ENCODE peak calls at places on chromosome 22, in four cellular contexts. I, N, D and U are unnamed samples.

GRCh38 chr22:40541300-40541699 is 95.2 kb downstream of the MRTFA start:
- DNase-seq in D (no peak), I (no peak), N (no peak), U (no peak)

GRCh38 chr22:47284360-47284759 is 521.9 kb downstream of the TBC1D22A start:
- DNase-seq in N (no peak), D (no peak), I (no peak), U (no peak)

GRCh38 chr22:48321986-48322545 is 1505.6 kb downstream of the BRD1 start:
- DNase-seq in D (no peak), N (no peak), I (no peak), U (peak; percentile 8)

GRCh38 chr22:21921184-21921721 is 31.4 kb downstream of the PPM1F start:
- DNase-seq in I (no peak), N (peak; percentile 56), D (no peak), U (no peak)

GRCh38 chr22:41501209-41501608 is 32.3 kb downstream of the ACO2 start:
- DNase-seq in D (no peak), I (no peak), N (no peak), U (no peak)

GRCh38 chr22:37818397-37819099 is 4.6 kb upstream of the GALR3 start:
- DNase-seq in I (peak; percentile 70), D (peak; percentile 60), N (peak; percentile 90), U (peak; percentile 71)

GRCh38 chr22:19330865-19331418 is 39.4 kb upstream of the CLTCL1 start:
- DNase-seq in N (no peak), D (no peak), I (no peak), U (no peak)

GRCh38 chr22:35812600-35812999 is 94.9 kb downstream of the APOL5 start:
- DNase-seq in N (no peak), D (no peak), I (no peak), U (no peak)

GRCh38 chr22:41094036-41094435 is 1.6 kb downstream of the EP300 start:
- DNase-seq in D (no peak), N (no peak), I (no peak), U (no peak)

GRCh38 chr22:50485221-50486131 is 1.2 kb upstream of the MIOX start:
- DNase-seq in N (peak; percentile 62), D (no peak), I (no peak), U (no peak)

GRCh38 chr22:22893891-22894739 is 6.5 kb downstream of the IGLL5 start:
- DNase-seq in D (no peak), I (no peak), N (peak; percentile 59), U (no peak)

DNA sequence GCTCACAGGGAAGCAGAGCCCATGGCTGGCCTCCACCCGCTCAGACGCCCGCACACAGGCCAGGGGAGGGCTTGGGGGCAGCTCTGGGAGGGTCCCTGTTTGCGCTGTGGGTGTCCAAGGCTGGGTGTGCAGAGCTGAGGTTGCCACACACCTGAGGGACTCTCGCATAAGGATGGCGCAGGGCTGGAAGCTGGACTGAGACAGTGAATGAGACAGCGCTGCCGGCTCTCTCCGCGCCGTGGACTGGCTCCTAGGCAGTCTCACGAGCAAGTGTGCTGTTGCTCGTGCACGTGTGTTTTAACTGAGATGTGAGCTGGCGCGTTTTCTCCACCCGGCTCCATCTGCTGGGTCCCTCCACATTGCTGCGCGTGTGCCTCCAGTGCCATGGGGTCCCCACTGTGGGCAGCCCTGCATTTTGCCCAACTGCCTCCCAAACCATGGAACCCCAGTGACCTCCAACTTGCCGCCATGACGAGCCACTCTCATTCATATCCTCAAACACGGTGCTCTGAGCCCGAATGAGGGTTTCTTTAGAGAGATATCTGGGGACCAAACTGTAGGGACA is 4.2 kb upstream of the BID start:
- DNase-seq in N (no peak), D (no peak), I (no peak), U (no peak)
- H3K4me1 ChIP-seq in N (no peaks in the 10 kb centered on the region), D (peaks cover 39% of the 10 kb centered on the region), I (peaks cover 33% of the 10 kb centered on the region), U (peaks cover 5% of the 10 kb centered on the region)

DNA sequence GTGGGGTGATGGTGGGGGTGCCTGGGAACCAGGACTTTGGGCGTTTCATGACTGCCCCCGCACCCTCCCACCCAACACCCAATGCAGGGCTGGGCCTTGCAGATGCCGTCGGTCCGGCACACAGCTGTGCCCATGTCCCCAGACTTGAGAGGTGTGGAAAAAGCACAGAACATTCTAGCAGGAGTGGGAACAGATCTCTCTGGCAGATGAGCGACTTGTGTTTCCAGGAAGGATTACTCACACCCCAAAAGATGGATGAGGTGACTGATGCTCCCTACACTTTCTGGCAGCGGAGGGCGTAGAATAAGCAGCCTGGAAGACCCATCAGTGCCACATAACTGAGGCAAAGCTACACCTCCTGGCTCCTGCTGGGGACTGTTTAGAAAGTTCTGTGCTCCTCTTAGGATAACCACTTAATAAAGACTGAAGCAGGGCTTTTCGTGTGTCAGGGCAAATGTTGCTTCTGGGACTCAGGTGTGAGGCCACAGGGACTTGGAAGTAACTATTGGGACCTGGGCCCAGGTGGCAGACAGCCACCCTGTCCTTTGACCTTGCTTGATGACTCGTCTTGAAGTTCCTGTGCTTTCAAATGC is 24.2 kb downstream of the FBLN1 start:
- DNase-seq in D (no peak), I (no peak), N (no peak), U (no peak)
- H3K4me1 ChIP-seq in D (peaks cover 7% of the 10 kb centered on the region), I (peaks cover 6% of the 10 kb centered on the region), N (no peaks in the 10 kb centered on the region), U (no peaks in the 10 kb centered on the region)

GRCh38 chr22:39170825-39171622 is 18.5 kb upstream of the CBX7 start:
- DNase-seq in D (peak; percentile 85), N (peak; percentile 96), I (peak; percentile 89), U (peak; percentile 84)

GRCh38 chr22:39173050-39173706 is 20.7 kb upstream of the CBX7 start:
- DNase-seq in N (peak; percentile 55), I (no peak), D (no peak), U (peak; percentile 16)

GRCh38 chr22:39169797-39170466 is 17.5 kb upstream of the CBX7 start:
- DNase-seq in I (no peak), D (no peak), N (peak; percentile 71), U (no peak)

GRCh38 chr22:39173787-39174497 is 21.5 kb upstream of the CBX7 start:
- DNase-seq in D (no peak), I (no peak), N (peak; percentile 77), U (no peak)

DNA sequence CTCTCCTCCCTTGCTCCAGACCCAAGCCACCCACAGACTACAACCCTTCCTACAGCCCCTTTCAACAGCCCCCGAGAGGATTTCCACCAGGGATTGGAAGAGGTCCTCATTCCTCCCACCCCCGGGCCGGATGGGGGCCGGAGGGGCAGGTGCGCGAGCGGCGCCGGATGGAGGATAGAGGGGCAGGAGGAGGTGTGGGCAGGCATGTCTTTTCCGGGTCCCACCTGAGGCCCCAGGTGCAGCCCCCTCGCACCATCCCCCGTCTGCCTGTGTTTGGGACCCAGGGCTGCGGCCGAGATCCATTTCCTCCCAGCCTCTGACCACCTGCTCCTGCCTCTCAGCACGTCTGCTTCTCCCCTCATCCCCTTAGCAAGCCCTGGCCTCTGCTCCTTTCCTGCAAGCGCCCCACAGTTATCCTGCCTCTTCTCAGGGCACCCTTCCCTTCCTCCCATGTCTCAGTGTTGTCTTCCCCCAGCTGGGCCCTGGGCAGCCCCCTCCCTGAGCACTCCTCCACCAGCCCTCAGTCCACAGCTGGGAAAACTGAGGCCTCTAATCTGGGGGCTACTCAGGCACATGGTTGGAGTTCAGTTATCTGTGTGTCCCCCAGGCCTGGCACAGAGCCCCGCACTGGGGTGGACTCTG is 19.3 kb upstream of the CBX7 start:
- DNase-seq in N (peak; percentile 73), I (no peak), D (no peak), U (no peak)
- H3K4me1 ChIP-seq in N (peaks cover 28% of the 10 kb centered on the region), I (peaks cover 62% of the 10 kb centered on the region), D (peaks cover 62% of the 10 kb centered on the region), U (peaks cover 59% of the 10 kb centered on the region)

DNA sequence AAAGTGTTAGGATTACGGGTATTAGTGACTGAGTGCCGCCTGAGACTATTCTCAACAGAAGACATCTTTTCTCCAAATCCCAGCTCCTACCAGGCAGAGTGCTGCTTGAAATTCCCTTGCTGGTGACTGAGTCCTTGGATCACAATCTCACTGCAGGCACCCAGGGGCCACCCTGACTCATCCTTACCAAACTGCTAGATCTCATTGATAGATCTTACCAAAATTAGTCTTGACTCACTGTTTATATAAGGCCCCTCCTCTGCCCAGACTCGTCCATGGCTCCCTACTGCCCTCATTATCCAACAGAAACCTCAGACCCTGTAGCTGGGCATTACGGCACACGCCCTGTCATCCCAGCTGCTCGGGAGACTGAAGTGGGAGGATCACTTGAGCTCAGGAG is 14.7 kb downstream of the TBC1D10A start:
- DNase-seq in N (no peak), I (no peak), D (no peak), U (no peak)
- H3K4me1 ChIP-seq in N (peaks cover 6% of the 10 kb centered on the region), I (peaks cover 92% of the 10 kb centered on the region), D (peaks cover 98% of the 10 kb centered on the region), U (peaks cover 47% of the 10 kb centered on the region)

DNA sequence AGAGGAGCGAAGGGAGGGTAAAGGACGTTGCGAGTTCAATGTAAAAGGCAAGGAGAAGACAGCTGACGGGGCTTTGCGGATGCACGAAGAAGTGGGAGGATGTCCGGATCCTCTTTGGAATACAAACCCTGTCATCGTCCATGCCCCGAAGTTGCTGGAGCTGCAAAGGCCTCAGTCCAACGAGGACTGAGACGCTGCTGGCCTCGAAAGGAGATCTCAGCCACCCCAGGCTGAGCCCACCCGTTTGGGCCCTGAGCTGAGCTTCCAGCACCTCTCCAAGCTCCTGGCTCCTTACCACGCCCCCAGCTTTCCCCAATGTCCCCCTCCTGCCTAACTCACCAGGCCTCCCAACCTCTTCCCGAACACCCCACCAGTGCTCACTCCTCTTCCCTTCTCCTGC is 46.1 kb upstream of the PHF21B start:
- DNase-seq in N (no peak), I (no peak), D (no peak), U (no peak)
- H3K4me1 ChIP-seq in N (peaks cover 10% of the 10 kb centered on the region), I (no peaks in the 10 kb centered on the region), D (no peaks in the 10 kb centered on the region), U (no peaks in the 10 kb centered on the region)